ENCODE peak calls at places on chromosomes 4 and X, in six cellular contexts. E is mammary epithelial cell, O is astrocyte, P is OCI-LY7, G is GM23338, N is GM23248. I is an unnamed sample.
A peak's percentile ranks its signal among the peaks of the same experiment; 100 is the strongest.

GRCh38 chr4:126051709-126052424 is 737.1 kb downstream of the FAT4 start:
- DNase-seq in O (peak; percentile 64), P (no peak), E (peak; percentile 25), N (peak; percentile 76), G (no peak), I (no peak)

GRCh38 chrX:129472116-129472515 is 51.2 kb downstream of the SMARCA1 start:
- DNase-seq in N (peak; percentile 67), E (peak; percentile 23), P (no peak), G (no peak), O (peak; percentile 5), I (no peak)

GRCh38 chrX:22969416-22969815 is 30.3 kb upstream of the DDX53 start:
- DNase-seq in N (no peak), P (no peak), O (peak; percentile 62), E (no peak), G (no peak), I (no peak)

GRCh38 chrX:18702362-18703195 is 4.9 kb upstream of the PPEF1 start:
- DNase-seq in P (no peak), G (no peak), E (no peak), N (peak; percentile 42), O (peak; percentile 36), I (no peak)

GRCh38 chr4:84167579-84167978 is 331.5 kb downstream of the NKX6-1 start:
- DNase-seq in P (no peak), O (no peak), E (no peak), G (peak; percentile 71), N (peak; percentile 7), I (no peak)

GRCh38 chr4:5722328-5722727 is 11.3 kb downstream of the EVC start:
- DNase-seq in O (peak; percentile 38), N (peak; percentile 76), P (no peak), E (no peak), G (no peak), I (no peak)

GRCh38 chr4:125464146-125464545 is 149.4 kb downstream of the FAT4 start:
- DNase-seq in O (no peak), P (no peak), E (no peak), N (peak; percentile 53), G (no peak), I (no peak)

GRCh38 chr4:139279723-139280620 is at the start of gene MGARP:
- DNase-seq in P (no peak), E (peak; percentile 33), G (peak; percentile 93), N (no peak), O (peak; percentile 27), I (no peak)

GRCh38 chrX:129843209-129843458 is 552 bp downstream of the ZDHHC9 start:
- DNase-seq in O (no peak), N (no peak), G (no peak), E (no peak), P (no peak), I (no peak)

GRCh38 chr4:105786748-105787147 is 78.2 kb downstream of the GSTCD start:
- DNase-seq in P (no peak), O (no peak), N (no peak), E (no peak), G (no peak), I (no peak)

GRCh38 chrX:71923516-71923915 is 12.9 kb downstream of the NHSL2 start:
- DNase-seq in O (no peak), E (no peak), G (no peak), P (no peak), N (peak; percentile 73), I (no peak)

DNA sequence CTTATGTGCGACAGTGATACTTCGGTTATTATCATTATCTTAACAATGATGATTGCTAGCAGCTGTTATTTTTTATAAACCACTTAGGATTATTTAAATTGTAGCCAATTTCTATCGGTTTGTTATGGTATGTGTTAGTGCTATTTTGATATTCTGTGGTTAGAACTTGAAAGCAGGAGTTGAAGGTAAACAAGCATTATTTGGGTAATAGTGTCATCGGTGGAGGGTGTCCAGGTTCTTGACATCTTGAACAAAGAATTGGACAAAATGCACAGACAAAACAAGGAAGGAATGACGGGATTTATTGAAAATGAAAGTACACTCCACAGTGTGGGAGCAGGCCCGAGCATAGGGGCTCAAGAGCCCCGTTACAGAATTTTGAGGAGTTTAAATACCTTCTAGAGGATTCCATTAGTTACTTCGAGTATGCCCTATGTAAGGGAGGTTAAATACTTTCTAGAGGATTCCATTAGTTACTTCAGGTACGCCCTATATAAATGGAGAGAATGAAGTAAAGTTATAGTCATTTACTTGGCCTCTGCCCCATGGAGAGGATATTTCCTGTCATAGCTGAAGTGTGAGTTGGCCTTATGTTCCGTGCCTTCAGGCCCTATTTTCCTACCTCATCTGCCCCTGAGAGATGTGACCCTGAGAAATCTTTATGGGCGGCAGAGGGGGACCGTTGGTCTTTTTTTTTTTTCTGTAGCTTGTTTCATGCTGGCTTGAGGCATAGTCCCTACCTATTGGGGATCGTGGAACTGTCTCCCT is 13.1 kb downstream of the MOB1B start:
- DNase-seq in N (peak; percentile 48), E (no peak), G (no peak), P (no peak), O (peak; percentile 48), I (no peak)
- H3K27ac ChIP-seq in N (peak overlapping the region; percentile 12), E (no peak overlapping the region), G (no peak overlapping the region), P (no peak overlapping the region), O (peak overlapping the region; percentile 29), I (no peak overlapping the region)

GRCh38 chr4:94545296-94545695 is 93.6 kb downstream of the PDLIM5 start:
- DNase-seq in N (peak; percentile 71), G (no peak), E (peak; percentile 64), P (no peak), O (peak; percentile 76), I (no peak)
- H3K4me3 ChIP-seq in N (peak overlapping the region; percentile 49), G (no peak overlapping the region), E (no peak overlapping the region), P (no peak overlapping the region), O (no peak overlapping the region), I (no peak overlapping the region)

GRCh38 chr4:186658657-186659056 is 65.0 kb downstream of the FAT1 start:
- DNase-seq in O (no peak), P (no peak), N (no peak), G (no peak), E (no peak), I (no peak)
- H4K20me1 ChIP-seq in O (peaks cover 91% of the 10 kb centered on the region), P (no peaks in the 10 kb centered on the region), N (peaks cover 3% of the 10 kb centered on the region), G (no peaks in the 10 kb centered on the region), E (no peaks in the 10 kb centered on the region), I (peaks cover 40% of the 10 kb centered on the region)

GRCh38 chr4:158121203-158121586 is 51.6 kb downstream of the GASK1B start:
- DNase-seq in P (no peak), G (no peak), N (peak; percentile 97), O (peak; percentile 99), E (peak; percentile 57), I (no peak)
- H3K27ac ChIP-seq in P (no peak overlapping the region), G (no peak overlapping the region), N (peak overlapping the region; percentile 86), O (peak overlapping the region; percentile 86), E (no peak overlapping the region), I (no peak overlapping the region)

GRCh38 chr4:24642941-24643628 is 58.7 kb upstream of the DHX15 start:
- DNase-seq in G (no peak), P (no peak), E (no peak), O (peak; percentile 88), N (peak; percentile 56), I (no peak)

GRCh38 chr4:24643774-24644520 is 59.6 kb upstream of the DHX15 start:
- DNase-seq in G (peak; percentile 16), O (no peak), E (no peak), P (no peak), N (peak; percentile 13), I (peak; percentile 17)

GRCh38 chr4:24646777-24647460 is 62.6 kb upstream of the DHX15 start:
- DNase-seq in O (no peak), N (no peak), E (no peak), P (no peak), G (no peak), I (no peak)

GRCh38 chr4:24645765-24646550 is 61.6 kb upstream of the DHX15 start:
- DNase-seq in P (no peak), N (no peak), E (no peak), O (no peak), G (no peak), I (no peak)

GRCh38 chr4:24644983-24645764 is 60.8 kb upstream of the DHX15 start:
- DNase-seq in O (peak; percentile 54), N (no peak), E (no peak), G (no peak), P (no peak), I (no peak)
- H3K4me3 ChIP-seq in O (no peak overlapping the region), N (no peak overlapping the region), E (no peak overlapping the region), G (no peak overlapping the region), P (no peak overlapping the region), I (no peak overlapping the region)

GRCh38 chrX:153590961-153591956 is 7.7 kb downstream of the CCNQ start:
- DNase-seq in P (peak; percentile 62), N (no peak), O (no peak), G (no peak), E (no peak), I (no peak)
- H4K20me1 ChIP-seq in P (no peaks in the 10 kb centered on the region), N (no peaks in the 10 kb centered on the region), O (peaks cover 9% of the 10 kb centered on the region), G (no peaks in the 10 kb centered on the region), E (no peaks in the 10 kb centered on the region), I (no peaks in the 10 kb centered on the region)

I was measured in keratinocyte.